ENCODE peak calls at places on chromosomes 13 and 19, in six cellular contexts. N is GM12878, F is HCT116, Q is HepG2, P is upper lobe of left lung, Z is K562. V is an unnamed sample.

GRCh38 chr13:108376308-108376707 is 106.8 kb downstream of the TNFSF13B start:
- ATAC-seq in Q (no peak), N (no peak), Z (no peak), F (no peak), P (no peak), V (no peak)

GRCh38 chr19:35757231-35757748 is 461 bp upstream of the HSPB6 start:
- ATAC-seq in Q (peak), P (peak), F (peak), N (peak), Z (peak), V (peak)

GRCh38 chr19:28324275-28325060 is 888.5 kb downstream of the UQCRFS1 start:
- ATAC-seq in P (no peak), F (no peak), Q (no peak), N (no peak), Z (no peak), V (no peak)

GRCh38 chr19:3374369-3375112 is 8.2 kb downstream of the NFIC start:
- ATAC-seq in Z (peak), P (peak), N (no peak), F (no peak), Q (peak), V (peak)

GRCh38 chr13:112819816-112820215 is 130.0 kb downstream of the ATP11A start:
- ATAC-seq in P (no peak), F (no peak), Q (no peak), Z (no peak), N (no peak), V (no peak)

GRCh38 chr13:93183302-93183701 is 43.3 kb upstream of the GPC6 start:
- ATAC-seq in F (no peak), Z (no peak), N (no peak), Q (peak), P (no peak), V (no peak)

GRCh38 chr13:98886587-98886986 is 91.3 kb downstream of the DOCK9 start:
- ATAC-seq in P (no peak), Q (no peak), F (no peak), N (no peak), Z (no peak), V (no peak)

GRCh38 chr13:35979378-35979911 is 151.7 kb downstream of the DCLK1 start:
- ATAC-seq in Z (no peak), F (no peak), Q (no peak), P (peak), N (no peak), V (peak)

GRCh38 chr13:24606486-24607170 is 73.6 kb upstream of the ATP12A start:
- ATAC-seq in N (no peak), Q (no peak), Z (no peak), P (no peak), F (peak), V (no peak)

GRCh38 chr13:31172535-31172934 is 10.8 kb upstream of the HSPH1 start:
- ATAC-seq in Z (no peak), F (peak), P (no peak), Q (peak), N (no peak), V (no peak)

GRCh38 chr13:40572961-40573360 is 93.5 kb downstream of the FOXO1 start:
- ATAC-seq in Z (no peak), P (no peak), N (peak), Q (no peak), F (no peak), V (no peak)

GRCh38 chr13:94312511-94313191 is 166.8 kb downstream of the DCT start:
- ATAC-seq in N (peak), Z (no peak), Q (no peak), P (no peak), F (no peak), V (no peak)

GRCh38 chr13:46577656-46578589 is 25.0 kb downstream of the LRCH1 start:
- ATAC-seq in Z (no peak), F (no peak), P (no peak), N (peak), Q (no peak), V (peak)

GRCh38 chr19:23071087-23071511 is 45.7 kb upstream of the ZNF730 start:
- ATAC-seq in N (no peak), P (peak), Q (no peak), Z (peak), F (no peak), V (peak)

GRCh38 chr13:56893843-56894242 is 246.9 kb upstream of the PRR20A start:
- ATAC-seq in Q (no peak), N (no peak), F (no peak), Z (no peak), P (no peak), V (no peak)

GRCh38 chr13:111315347-111315995 is 5.0 kb upstream of the TEX29 start:
- ATAC-seq in Q (peak), P (no peak), F (peak), Z (no peak), N (peak), V (no peak)

GRCh38 chr19:42353341-42354015 is 28.0 kb downstream of the MEGF8 start:
- ATAC-seq in Z (no peak), F (no peak), P (no peak), N (no peak), Q (no peak), V (no peak)

GRCh38 chr19:30236587-30236986 is 135.6 kb upstream of the ZNF536 start:
- ATAC-seq in F (no peak), Z (no peak), N (no peak), Q (no peak), P (no peak), V (no peak)

GRCh38 chr13:39815345-39816111 is 160.1 kb downstream of the COG6 start:
- ATAC-seq in Q (no peak), N (no peak), Z (no peak), F (no peak), P (no peak), V (peak)

GRCh38 chr19:10356431-10356830 is 17.0 kb upstream of the ICAM3 start:
- ATAC-seq in Q (no peak), P (no peak), N (no peak), F (no peak), Z (no peak), V (no peak)

GRCh38 chr13:80462037-80462436 is 121.1 kb upstream of the SPRY2 start:
- ATAC-seq in P (no peak), N (peak), Z (no peak), Q (no peak), F (no peak), V (no peak)

GRCh38 chr13:75704942-75705320 is 68.8 kb downstream of the LMO7 start:
- ATAC-seq in Q (no peak), N (no peak), Z (no peak), P (peak), F (peak), V (no peak)

GRCh38 chr13:102825921-102826706 is 19.7 kb upstream of the ERCC5 start:
- ATAC-seq in Q (no peak), N (no peak), F (peak), Z (no peak), P (no peak), V (no peak)

GRCh38 chr13:34943675-34944634 is 1.9 kb downstream of the NBEA start:
- ATAC-seq in Q (no peak), Z (no peak), N (peak), P (no peak), F (no peak), V (no peak)

GRCh38 chr19:38034153-38034835 is 127.3 kb downstream of the SIPA1L3 start:
- ATAC-seq in N (peak), F (no peak), P (peak), Q (no peak), Z (no peak), V (no peak)

GRCh38 chr13:73138967-73139491 is 80.2 kb downstream of the KLF5 start:
- ATAC-seq in N (no peak), P (no peak), Q (peak), F (no peak), Z (no peak), V (no peak)

GRCh38 chr19:21117041-21117907 is 24.6 kb upstream of the ZNF431 start:
- ATAC-seq in N (no peak), P (no peak), Z (no peak), Q (no peak), F (no peak), V (no peak)

GRCh38 chr19:44509478-44509877 is 9.2 kb upstream of the ZNF180 start:
- ATAC-seq in F (no peak), Q (no peak), Z (no peak), P (no peak), N (no peak), V (no peak)

DNA sequence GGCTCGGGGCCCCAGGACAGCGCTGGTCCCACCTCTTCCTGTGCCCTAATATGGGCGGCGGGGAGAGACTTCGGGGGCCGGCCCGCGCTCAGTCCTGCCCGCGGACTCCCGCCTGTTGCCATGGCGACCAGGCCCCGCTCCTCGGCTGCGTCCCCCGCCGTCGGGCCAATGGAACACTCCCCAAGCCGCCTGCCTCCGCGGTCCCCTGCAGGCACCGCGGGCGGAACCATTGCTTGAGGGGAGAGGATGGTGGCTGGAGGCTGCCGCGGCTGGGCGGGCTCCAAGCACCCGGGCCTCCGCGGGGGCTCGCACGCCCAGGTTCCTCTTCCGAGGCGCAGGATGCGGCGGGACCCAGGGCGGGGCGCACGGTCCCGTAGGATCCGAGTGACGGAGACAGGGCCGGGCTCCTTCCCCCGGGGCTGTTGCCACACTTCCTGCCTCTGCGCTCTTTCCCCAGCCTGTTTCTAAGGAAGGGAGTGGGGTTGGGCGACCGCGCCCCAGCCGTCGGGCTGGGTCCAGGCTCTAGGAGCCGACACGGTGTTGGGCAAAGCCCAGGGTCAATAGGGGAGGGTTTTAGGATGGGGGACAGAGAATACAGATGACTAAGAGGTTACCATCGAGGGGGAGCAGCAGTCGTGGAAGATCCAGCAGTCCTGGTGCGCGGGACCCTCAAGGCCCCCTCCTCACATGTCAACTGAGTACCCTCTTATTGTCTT is 1.2 kb upstream of the JUNB start:
- ATAC-seq in F (peak), P (peak), Z (peak), Q (peak), N (peak), V (peak)
- TF ChIP-seq POLR2A in F (no peak), P (peak), Z (peak), Q (peak), N (no peak), V (peak)

GRCh38 chr13:51361111-51361510 is 21.6 kb downstream of the SERPINE3 start:
- ATAC-seq in F (no peak), Q (no peak), P (no peak), N (no peak), Z (no peak), V (no peak)
- TF ChIP-seq POLR2AphosphoS5 in F (no peak), Q (no peak), P (no peak), N (no peak), Z (no peak), V (no peak)

DNA sequence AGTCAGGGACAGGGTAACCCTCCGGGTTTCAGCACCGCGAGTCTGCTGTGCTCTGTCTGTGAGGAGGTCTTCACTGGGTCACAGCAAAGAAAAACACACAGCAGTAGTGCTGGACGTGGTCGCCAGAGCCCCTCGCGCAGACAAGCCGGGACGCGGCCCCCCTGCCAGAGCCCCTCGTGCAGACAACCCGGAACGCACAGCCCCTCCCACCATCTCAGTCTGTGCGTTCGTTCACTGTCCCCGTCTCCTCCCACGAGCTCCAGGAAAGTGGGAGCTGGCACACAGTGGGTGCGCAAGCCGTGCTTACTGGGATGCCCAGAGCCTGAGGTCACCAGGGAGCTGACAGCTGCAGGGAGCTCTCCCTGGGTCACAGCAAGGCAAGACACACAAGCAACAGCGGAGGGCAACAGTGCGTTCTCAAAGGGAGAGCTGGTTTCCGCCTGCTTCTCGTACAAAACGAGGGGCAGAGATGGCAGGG is 3.2 kb upstream of the PLPP2 start:
- ATAC-seq in F (no peak), N (no peak), Z (peak), Q (peak), P (no peak), V (no peak)
- H3K4me3 ChIP-seq in F (no peak), N (no peak), Z (no peak), Q (no peak), P (no peak), V (peak)

DNA sequence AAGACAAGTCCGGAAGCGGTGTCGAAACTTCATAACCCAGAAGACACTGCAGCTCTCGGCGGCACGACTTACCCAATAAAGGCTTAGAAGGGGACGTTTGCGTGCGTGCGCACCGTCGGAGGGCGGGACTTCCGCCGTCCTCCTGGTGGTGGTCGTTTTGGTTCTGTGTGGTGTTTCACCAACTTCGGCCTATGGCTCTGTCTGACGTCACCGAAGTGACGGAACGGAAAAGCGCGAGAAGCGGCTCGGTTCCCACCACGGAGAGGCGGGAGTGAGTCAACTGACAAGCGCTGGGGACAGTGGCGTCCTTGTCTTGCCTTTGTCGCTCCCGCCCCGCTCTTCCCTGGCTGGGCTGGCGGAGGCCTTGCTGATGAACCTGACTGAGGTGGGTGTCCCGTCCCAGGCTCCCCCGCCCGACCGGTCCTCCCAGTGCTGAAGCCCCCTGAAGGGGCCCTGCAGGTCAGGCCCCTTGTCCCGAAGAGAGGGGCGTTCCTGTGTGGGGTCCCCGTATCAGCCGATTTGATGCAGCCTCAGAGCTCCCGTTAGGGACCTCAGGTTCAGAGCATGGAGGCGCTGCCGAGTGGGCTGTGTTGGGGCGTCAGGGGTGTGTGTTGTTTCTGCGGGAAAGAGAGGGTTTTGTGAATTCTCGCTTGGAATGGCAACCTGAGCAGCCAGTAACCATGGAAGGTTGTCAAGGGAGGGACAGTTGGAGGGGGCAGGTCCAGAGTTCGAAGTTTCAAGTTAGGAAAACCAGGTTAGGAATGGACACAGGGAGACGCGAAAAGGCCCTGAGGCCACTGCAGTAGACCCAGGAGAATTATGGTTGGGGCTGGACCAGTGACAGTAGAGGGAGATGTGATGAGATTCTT is at the start of gene ZNF548:
- ATAC-seq in F (peak), Z (peak), Q (peak), P (peak), N (peak), V (peak)
- TF ChIP-seq POLR2A in F (peak), Z (peak), Q (peak), P (peak), N (peak), V (peak)

DNA sequence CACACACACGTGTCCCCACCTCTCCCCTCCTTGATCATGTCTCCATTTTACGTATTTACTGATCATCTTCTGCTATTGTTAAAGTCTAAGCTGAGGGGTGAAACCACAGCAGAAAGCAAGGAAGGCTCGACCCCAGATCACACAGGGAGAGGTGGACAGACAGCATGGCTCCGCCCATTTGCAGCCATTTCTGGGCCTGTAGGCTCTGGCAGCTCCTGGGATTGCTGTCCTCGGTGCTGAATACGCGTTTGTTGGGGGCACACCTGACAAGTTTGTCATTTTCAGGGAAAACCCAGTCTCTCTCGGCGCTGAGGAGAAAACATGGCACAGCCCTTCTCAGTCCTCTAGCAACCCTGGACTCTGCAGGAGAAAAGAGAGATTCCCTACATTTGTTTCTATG is 8.0 kb downstream of the TMEM86B start:
- ATAC-seq in N (no peak), P (no peak), Q (no peak), F (no peak), Z (no peak), V (no peak)
- TF ChIP-seq POLR2AphosphoS5 in N (no peak), P (no peak), Q (no peak), F (no peak), Z (no peak), V (no peak)

GRCh38 chr13:68125087-68125480 is 894.9 kb upstream of the PCDH9 start:
- ATAC-seq in Z (no peak), F (no peak), Q (no peak), N (no peak), P (no peak), V (no peak)
- H3K4me3 ChIP-seq in Z (no peak), F (no peak), Q (no peak), N (no peak), P (no peak), V (no peak)

GRCh38 chr13:44232729-44233128 is 140.9 kb upstream of the SERP2 start:
- ATAC-seq in N (no peak), P (no peak), F (no peak), Q (no peak), Z (no peak), V (no peak)

GRCh38 chr13:44237276-44237767 is 136.3 kb upstream of the SERP2 start:
- ATAC-seq in N (peak), Q (no peak), P (peak), F (no peak), Z (no peak), V (peak)

GRCh38 chr13:44238011-44238421 is 135.6 kb upstream of the SERP2 start:
- ATAC-seq in Q (no peak), F (no peak), N (no peak), Z (no peak), P (no peak), V (no peak)

GRCh38 chr13:44234566-44234965 is 139.1 kb upstream of the SERP2 start:
- ATAC-seq in F (no peak), Q (no peak), N (no peak), Z (no peak), P (no peak), V (no peak)

GRCh38 chr13:44236370-44236769 is 137.3 kb upstream of the SERP2 start:
- ATAC-seq in Z (no peak), N (no peak), Q (no peak), P (peak), F (no peak), V (peak)
- TF ChIP-seq POLR2A in Z (no peak), N (no peak), Q (no peak), P (no peak), F (no peak), V (no peak)

GRCh38 chr19:49677901-49678674 is 1.0 kb downstream of the PRMT1 start:
- ATAC-seq in P (peak), Z (peak), N (peak), Q (peak), F (no peak), V (no peak)
- TF ChIP-seq POLR2AphosphoS5 in P (no peak), Z (peak), N (peak), Q (no peak), F (no peak), V (no peak)